ENCODE peak calls at places on chromosome 12, in four cellular contexts. M is H7, X is H4, C is fibroblast of lung. A is an unnamed sample.

GRCh38 chr12:122206111-122206881 is 2.8 kb downstream of the B3GNT4 start:
- DNase-seq in M (peak), C (no peak), X (no peak), A (no peak)

GRCh38 chr12:66111605-66112004 is 18.9 kb downstream of the LLPH start:
- DNase-seq in C (no peak), M (no peak), X (no peak), A (peak)

GRCh38 chr12:87082756-87083155 is 826.6 kb upstream of the MGAT4C start:
- DNase-seq in M (no peak), X (no peak), C (no peak), A (no peak)

GRCh38 chr12:22500100-22500499 is 44.2 kb downstream of the C2CD5 start:
- DNase-seq in X (no peak), M (no peak), C (no peak), A (no peak)

GRCh38 chr12:107337354-107338095 is 244.2 kb upstream of the CRY1 start:
- DNase-seq in C (peak), X (no peak), M (no peak), A (no peak)

GRCh38 chr12:93102744-93103143 is 173.6 kb upstream of the EEA1 start:
- DNase-seq in X (no peak), C (no peak), M (no peak), A (no peak)

GRCh38 chr12:121538699-121539061 is 42.1 kb downstream of the KDM2B start:
- DNase-seq in M (peak), C (peak), X (no peak), A (peak)

GRCh38 chr12:104602901-104603300 is 146.2 kb downstream of the CHST11 start:
- DNase-seq in M (no peak), X (no peak), C (peak), A (peak)

GRCh38 chr12:23428758-23429157 is 520.7 kb downstream of the SOX5 start:
- DNase-seq in M (no peak), C (no peak), X (no peak), A (no peak)

GRCh38 chr12:111297703-111298426 is 71.0 kb downstream of the PHETA1 start:
- DNase-seq in X (no peak), C (no peak), M (peak), A (no peak)

GRCh38 chr12:123934829-123935228 is 37.8 kb downstream of the CCDC92 start:
- DNase-seq in M (no peak), C (peak), X (no peak), A (peak)

GRCh38 chr12:58140395-58140794 is 199.0 kb downstream of the ATP23 start:
- DNase-seq in C (no peak), M (no peak), X (no peak), A (no peak)